ENCODE peak calls at places on chromosomes 2 and 18, in five cellular contexts. Y, M, V, W and C are unnamed samples.

GRCh38 chr18:12745095-12745820 is 42.4 kb downstream of the PSMG2 start:
- DNase-seq in W (no peak), Y (no peak), M (no peak), V (no peak), C (no peak)

GRCh38 chr2:238287702-238288649 is at the start of gene PER2:
- DNase-seq in W (peak; percentile 63), V (peak; percentile 52), M (peak; percentile 90), Y (peak; percentile 79), C (peak; percentile 57)

GRCh38 chr2:203782262-203782976 is 76.0 kb downstream of the CD28 start:
- DNase-seq in Y (no peak), W (peak; percentile 34), M (peak; percentile 57), V (peak; percentile 75), C (no peak)

GRCh38 chr2:71410716-71411115 is 42.6 kb upstream of the DYSF start:
- DNase-seq in V (no peak), Y (no peak), M (no peak), W (no peak), C (no peak)

GRCh38 chr2:207674266-207674774 is 37.1 kb upstream of the CCNYL1 start:
- DNase-seq in V (no peak), Y (no peak), M (no peak), W (no peak), C (no peak)

GRCh38 chr2:102018823-102019445 is 27.2 kb downstream of the IL1R2 start:
- DNase-seq in Y (no peak), M (no peak), V (no peak), W (no peak), C (no peak)

GRCh38 chr2:15666776-15667578 is 75.3 kb downstream of the DDX1 start:
- DNase-seq in M (no peak), V (no peak), W (no peak), Y (no peak), C (no peak)

GRCh38 chr2:12310399-12310798 is 406.3 kb upstream of the TRIB2 start:
- DNase-seq in M (no peak), V (no peak), W (no peak), Y (no peak), C (no peak)

GRCh38 chr2:37730037-37730813 is 58.8 kb upstream of the CDC42EP3 start:
- DNase-seq in W (no peak), V (no peak), Y (no peak), M (no peak), C (no peak)

GRCh38 chr2:17254421-17254820 is 263.8 kb downstream of the RAD51AP2 start:
- DNase-seq in Y (no peak), M (no peak), V (no peak), W (no peak), C (no peak)

GRCh38 chr2:88016948-88017779 is 817 bp upstream of the RNU2-63P start:
- DNase-seq in M (no peak), W (peak; percentile 67), Y (peak; percentile 78), V (peak; percentile 77), C (no peak)

GRCh38 chr2:90207454-90208058 is 1516.1 kb downstream of the RPIA start:
- DNase-seq in M (no peak), V (no peak), Y (no peak), W (no peak), C (no peak)

GRCh38 chr2:53970095-53970897 is 497 bp downstream of the PSME4 start:
- DNase-seq in M (peak; percentile 43), Y (no peak), W (peak; percentile 45), V (peak; percentile 59), C (no peak)

GRCh38 chr2:48346124-48346536 is 183.8 kb upstream of the STON1 start:
- DNase-seq in Y (no peak), V (peak; percentile 52), M (no peak), W (no peak), C (peak; percentile 35)

GRCh38 chr2:233079473-233079877 is 19.3 kb downstream of the INPP5D start:
- DNase-seq in V (no peak), M (no peak), Y (no peak), W (no peak), C (no peak)

GRCh38 chr2:54015809-54016703 is 45.3 kb upstream of the PSME4 start:
- DNase-seq in W (no peak), V (no peak), M (no peak), Y (no peak), C (peak; percentile 73)

GRCh38 chr2:186516396-186516795 is 30.3 kb downstream of the ZC3H15 start:
- DNase-seq in V (no peak), M (no peak), W (no peak), Y (no peak), C (no peak)

GRCh38 chr18:7575465-7576026 is 8.4 kb downstream of the PTPRM start:
- DNase-seq in Y (no peak), W (no peak), V (no peak), M (no peak), C (no peak)

GRCh38 chr2:234394450-234394849 is 102.4 kb downstream of the ARL4C start:
- DNase-seq in M (no peak), Y (no peak), W (no peak), V (no peak), C (no peak)

GRCh38 chr2:150888337-150888736 is 373.3 kb downstream of the RBM43 start:
- DNase-seq in Y (no peak), V (no peak), W (no peak), M (no peak), C (no peak)

GRCh38 chr2:28339516-28340175 is 53.0 kb upstream of the FOSL2 start:
- DNase-seq in V (no peak), Y (no peak), W (no peak), M (no peak), C (no peak)
- TF ChIP-seq CTCF in V (no peak), Y (no peak), W (no peak), M (no peak), C (no peak)

GRCh38 chr2:174339571-174339966 is 4.8 kb downstream of the SP9 start:
- DNase-seq in M (no peak), Y (no peak), V (no peak), W (no peak), C (no peak)
- H3K27me3 ChIP-seq in M (no peaks in the 10 kb centered on the region), Y (peaks cover 85% of the 10 kb centered on the region), V (peaks cover 100% of the 10 kb centered on the region), W (peaks cover 100% of the 10 kb centered on the region), C (peaks cover 65% of the 10 kb centered on the region)

GRCh38 chr2:178908810-178909209 is 101.6 kb upstream of the TTN start:
- DNase-seq in V (no peak), W (no peak), Y (no peak), M (no peak), C (no peak)
- TF ChIP-seq CTCF in V (no peak), W (no peak), Y (no peak), M (no peak), C (no peak)

GRCh38 chr18:37487400-37487831 is 78.2 kb downstream of the CELF4 start:
- DNase-seq in W (no peak), V (no peak), M (no peak), Y (no peak), C (no peak)

GRCh38 chr18:37486848-37487247 is 78.8 kb downstream of the CELF4 start:
- DNase-seq in M (no peak), V (no peak), W (no peak), Y (no peak), C (no peak)

GRCh38 chr18:37491526-37491925 is 74.1 kb downstream of the CELF4 start:
- DNase-seq in V (no peak), M (no peak), Y (no peak), W (no peak), C (no peak)

GRCh38 chr18:37489998-37490397 is 75.6 kb downstream of the CELF4 start:
- DNase-seq in W (no peak), Y (no peak), V (no peak), M (no peak), C (no peak)

DNA sequence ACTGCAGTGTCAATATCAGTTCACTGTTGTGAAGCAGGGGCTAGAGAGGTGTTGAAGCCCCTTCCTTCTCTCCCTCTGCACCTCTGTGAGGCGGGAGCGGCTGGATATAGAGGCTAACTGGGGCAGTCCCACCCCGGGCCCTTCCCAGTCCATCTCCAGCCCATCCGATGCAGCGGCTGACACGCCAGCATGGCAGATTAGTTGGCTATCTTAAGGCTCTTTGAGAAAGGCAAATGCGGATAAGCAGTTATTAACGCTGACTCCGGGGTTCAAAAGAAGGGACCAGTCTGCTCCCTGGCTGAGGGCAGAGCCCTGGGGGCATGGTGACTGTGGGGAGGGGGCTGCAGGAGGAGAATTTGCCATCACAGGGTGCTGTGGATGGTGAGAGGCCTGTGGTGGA is 76.6 kb downstream of the CELF4 start:
- DNase-seq in M (no peak), W (no peak), V (no peak), Y (no peak), C (no peak)
- H3K27me3 ChIP-seq in M (peaks cover 55% of the 10 kb centered on the region), W (peaks cover 84% of the 10 kb centered on the region), V (peaks cover 51% of the 10 kb centered on the region), Y (peaks cover 20% of the 10 kb centered on the region), C (peaks cover 28% of the 10 kb centered on the region)

GRCh38 chr2:224360801-224361251 is 41.1 kb downstream of the FAM124B start:
- DNase-seq in Y (no peak), W (no peak), M (no peak), V (no peak), C (no peak)

GRCh38 chr2:224366269-224366668 is 35.6 kb downstream of the FAM124B start:
- DNase-seq in M (no peak), Y (no peak), V (no peak), W (no peak), C (no peak)

GRCh38 chr2:224359569-224359968 is 42.3 kb downstream of the FAM124B start:
- DNase-seq in W (no peak), V (peak; percentile 59), M (no peak), Y (no peak), C (no peak)

GRCh38 chr2:224362094-224362493 is 39.8 kb downstream of the FAM124B start:
- DNase-seq in V (no peak), M (no peak), Y (no peak), W (no peak), C (no peak)

GRCh38 chr2:224363281-224363680 is 38.6 kb downstream of the FAM124B start:
- DNase-seq in Y (no peak), W (no peak), M (no peak), V (no peak), C (no peak)
- TF ChIP-seq CTCF in Y (no peak), W (no peak), M (no peak), V (no peak), C (no peak)

DNA sequence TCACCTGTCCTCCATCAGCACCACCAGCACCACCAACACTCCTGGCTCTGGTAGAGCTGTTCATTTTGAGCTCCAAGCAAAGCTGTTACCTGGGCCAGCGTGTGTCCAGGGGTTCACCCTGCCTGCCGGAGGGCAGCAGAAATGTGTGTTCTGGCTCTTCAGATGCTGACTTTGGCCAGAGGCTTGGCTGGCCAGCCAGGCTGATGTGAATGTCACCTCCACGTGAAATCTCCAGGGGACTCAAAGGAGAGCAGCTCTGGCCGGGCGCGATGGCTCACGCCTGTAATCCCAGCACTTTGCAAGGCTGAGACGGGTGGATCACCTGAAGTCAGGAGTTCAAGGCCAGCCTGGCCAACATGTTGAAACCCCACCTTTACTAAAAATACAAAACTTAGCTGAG is 33.5 kb downstream of the CIB4 start:
- DNase-seq in M (no peak), Y (no peak), V (no peak), W (no peak), C (no peak)
- H3K27me3 ChIP-seq in M (no peaks in the 10 kb centered on the region), Y (no peaks in the 10 kb centered on the region), V (peaks cover 6% of the 10 kb centered on the region), W (peaks cover 19% of the 10 kb centered on the region), C (peaks cover 16% of the 10 kb centered on the region)